ENCODE peak calls at places on chromosomes 4 and X, in seven cellular contexts. One of them, this sample, is unnamed.

GRCh38 chrX:24298191-24298590 is 15.7 kb downstream of the SUPT20HL2 start:
- DNase-seq in tibial artery: no peak
- DNase-seq in fibroblast of the aortic adventitia: no peak
- DNase-seq in DND-41: no peak
- DNase-seq in BE2C: no peak
- DNase-seq in lung: no peak
- DNase-seq in A549: no peak
- DNase-seq in this sample: no peak

GRCh38 chr4:164204434-164204833 is 549.5 kb upstream of the SMIM31 start:
- DNase-seq in tibial artery: no peak
- DNase-seq in DND-41: no peak
- DNase-seq in A549: no peak
- DNase-seq in lung: no peak
- DNase-seq in fibroblast of the aortic adventitia: no peak
- DNase-seq in BE2C: no peak
- DNase-seq in this sample: peak

GRCh38 chrX:107738768-107739167 is 36.8 kb downstream of the TSC22D3 start:
- DNase-seq in A549: no peak
- DNase-seq in DND-41: no peak
- DNase-seq in fibroblast of the aortic adventitia: no peak
- DNase-seq in lung: no peak
- DNase-seq in BE2C: no peak
- DNase-seq in tibial artery: no peak
- DNase-seq in this sample: no peak

GRCh38 chr4:59855630-59856352 is 1344.3 kb upstream of the ADGRL3 start:
- DNase-seq in fibroblast of the aortic adventitia: no peak
- DNase-seq in A549: no peak
- DNase-seq in tibial artery: no peak
- DNase-seq in lung: no peak
- DNase-seq in DND-41: no peak
- DNase-seq in BE2C: no peak
- DNase-seq in this sample: no peak

GRCh38 chrX:35461164-35461563 is 337.0 kb upstream of the MAGEB16 start:
- DNase-seq in lung: no peak
- DNase-seq in DND-41: no peak
- DNase-seq in A549: no peak
- DNase-seq in BE2C: no peak
- DNase-seq in fibroblast of the aortic adventitia: no peak
- DNase-seq in tibial artery: no peak
- DNase-seq in this sample: no peak

GRCh38 chr4:5918331-5919030 is 25.6 kb upstream of the CRMP1 start:
- DNase-seq in fibroblast of the aortic adventitia: no peak
- DNase-seq in DND-41: no peak
- DNase-seq in BE2C: no peak
- DNase-seq in tibial artery: no peak
- DNase-seq in lung: no peak
- DNase-seq in A549: no peak
- DNase-seq in this sample: no peak

GRCh38 chr4:71711044-71711984 is 72.6 kb downstream of the GC start:
- DNase-seq in DND-41: no peak
- DNase-seq in tibial artery: no peak
- DNase-seq in A549: no peak
- DNase-seq in lung: no peak
- DNase-seq in BE2C: no peak
- DNase-seq in fibroblast of the aortic adventitia: no peak
- DNase-seq in this sample: no peak

GRCh38 chr4:123390846-123391456 is 5.6 kb upstream of the SPRY1 start:
- DNase-seq in lung: no peak
- DNase-seq in tibial artery: no peak
- DNase-seq in BE2C: no peak
- DNase-seq in fibroblast of the aortic adventitia: peak
- DNase-seq in DND-41: no peak
- DNase-seq in A549: no peak
- DNase-seq in this sample: peak

GRCh38 chr4:56757270-56757746 is 64.2 kb downstream of the SPINK2 start:
- DNase-seq in lung: no peak
- DNase-seq in A549: peak
- DNase-seq in tibial artery: peak
- DNase-seq in DND-41: peak
- DNase-seq in fibroblast of the aortic adventitia: peak
- DNase-seq in BE2C: no peak
- DNase-seq in this sample: peak

GRCh38 chr4:115883251-115883650 is 769.8 kb upstream of the NDST4 start:
- DNase-seq in fibroblast of the aortic adventitia: no peak
- DNase-seq in DND-41: no peak
- DNase-seq in A549: no peak
- DNase-seq in lung: no peak
- DNase-seq in BE2C: no peak
- DNase-seq in tibial artery: no peak
- DNase-seq in this sample: no peak

GRCh38 chr4:74444891-74445642 is at the start of gene AREG:
- DNase-seq in A549: peak
- DNase-seq in tibial artery: peak
- DNase-seq in BE2C: peak
- DNase-seq in DND-41: no peak
- DNase-seq in fibroblast of the aortic adventitia: peak
- DNase-seq in lung: peak
- DNase-seq in this sample: peak

GRCh38 chr4:151652841-151653547 is 107.8 kb downstream of the GATB start:
- DNase-seq in BE2C: no peak
- DNase-seq in fibroblast of the aortic adventitia: peak
- DNase-seq in lung: no peak
- DNase-seq in A549: no peak
- DNase-seq in DND-41: no peak
- DNase-seq in tibial artery: no peak
- DNase-seq in this sample: peak

GRCh38 chr4:139735381-139736256 is 70.0 kb downstream of the MGST2 start:
- DNase-seq in A549: no peak
- DNase-seq in lung: no peak
- DNase-seq in tibial artery: no peak
- DNase-seq in DND-41: no peak
- DNase-seq in fibroblast of the aortic adventitia: peak
- DNase-seq in BE2C: peak
- DNase-seq in this sample: peak

GRCh38 chr4:168092176-168092712 is at the start of gene ANXA10:
- DNase-seq in A549: no peak
- DNase-seq in BE2C: no peak
- DNase-seq in tibial artery: no peak
- DNase-seq in DND-41: no peak
- DNase-seq in fibroblast of the aortic adventitia: peak
- DNase-seq in lung: no peak
- DNase-seq in this sample: no peak

GRCh38 chr4:81096566-81096965 is 66.1 kb downstream of the BMP3 start:
- DNase-seq in DND-41: no peak
- DNase-seq in lung: no peak
- DNase-seq in fibroblast of the aortic adventitia: peak
- DNase-seq in A549: no peak
- DNase-seq in BE2C: no peak
- DNase-seq in tibial artery: no peak
- DNase-seq in this sample: peak

GRCh38 chr4:132180020-132180427 is 969.1 kb upstream of the PCDH10 start:
- DNase-seq in tibial artery: no peak
- DNase-seq in fibroblast of the aortic adventitia: peak
- DNase-seq in A549: no peak
- DNase-seq in lung: no peak
- DNase-seq in DND-41: no peak
- DNase-seq in BE2C: no peak
- DNase-seq in this sample: peak

GRCh38 chr4:144575181-144575580 is 70.8 kb upstream of the HHIP start:
- DNase-seq in BE2C: no peak
- DNase-seq in lung: no peak
- DNase-seq in fibroblast of the aortic adventitia: peak
- DNase-seq in A549: no peak
- DNase-seq in DND-41: no peak
- DNase-seq in tibial artery: no peak
- DNase-seq in this sample: peak

DNA sequence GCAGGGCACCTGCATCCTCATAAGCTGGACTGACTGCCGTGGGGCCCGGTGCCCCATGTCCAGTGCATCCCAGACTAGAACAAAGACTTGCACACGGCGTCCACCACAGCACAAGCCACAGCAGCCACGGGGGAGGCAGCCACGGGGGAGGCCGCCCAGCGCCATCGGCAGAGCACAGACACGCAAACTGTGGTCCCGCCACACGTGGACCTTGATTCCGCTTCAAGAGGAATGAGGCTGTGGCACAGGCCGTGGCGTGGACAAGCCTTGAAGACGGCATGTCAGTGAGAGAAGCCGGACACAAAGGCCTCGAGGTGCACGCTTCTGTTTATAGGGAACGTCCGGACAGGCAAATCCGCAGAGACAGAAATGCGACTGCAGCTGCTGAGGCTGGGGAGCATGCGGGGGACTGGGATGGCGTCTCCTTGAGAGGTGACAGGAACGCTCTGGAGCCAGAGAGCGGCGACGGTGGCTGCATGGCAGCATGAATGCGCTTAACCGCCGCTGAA is 10.1 kb upstream of the CPLX1 start:
- DNase-seq in lung: no peak
- DNase-seq in fibroblast of the aortic adventitia: no peak
- DNase-seq in BE2C: no peak
- DNase-seq in DND-41: no peak
- DNase-seq in tibial artery: no peak
- DNase-seq in A549: no peak
- DNase-seq in this sample: no peak
- H3K4me3 ChIP-seq in lung: no peak
- H3K4me3 ChIP-seq in fibroblast of the aortic adventitia: no peak
- H3K4me3 ChIP-seq in BE2C: no peak
- H3K4me3 ChIP-seq in DND-41: no peak
- H3K4me3 ChIP-seq in tibial artery: no peak
- H3K4me3 ChIP-seq in A549: no peak
- H3K4me3 ChIP-seq in this sample: no peak

DNA sequence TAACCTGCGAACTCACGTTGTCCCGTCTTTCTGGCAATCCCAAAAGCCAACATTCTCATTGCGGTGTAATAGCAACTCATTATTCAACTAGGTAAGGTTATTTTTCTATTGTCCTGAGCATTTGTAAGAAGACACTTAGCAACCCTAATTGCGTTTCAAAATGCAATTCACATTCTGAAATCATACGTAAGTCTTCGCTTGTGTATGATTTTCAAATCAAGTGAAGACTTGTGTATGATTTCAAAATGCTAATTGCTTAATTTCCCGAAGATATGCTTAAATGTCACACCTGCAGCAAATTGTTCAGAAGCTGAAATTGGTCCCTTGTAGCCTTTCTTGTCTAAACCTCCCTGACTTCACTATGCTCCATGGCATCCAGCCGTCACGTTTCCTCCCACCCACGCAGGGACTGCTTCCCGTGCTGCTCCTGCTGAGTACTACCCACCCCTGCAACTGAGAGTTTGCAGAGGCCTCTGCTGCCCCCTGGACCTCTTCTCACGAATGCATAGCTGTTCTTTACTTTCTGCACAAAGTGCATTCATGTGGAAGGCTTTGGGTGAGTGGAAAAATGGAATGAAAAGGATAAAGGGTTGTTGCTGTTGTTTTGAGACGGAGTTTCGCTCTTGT is 40.8 kb upstream of the CLDN24 start:
- DNase-seq in tibial artery: no peak
- DNase-seq in fibroblast of the aortic adventitia: peak
- DNase-seq in lung: no peak
- DNase-seq in DND-41: no peak
- DNase-seq in A549: no peak
- DNase-seq in BE2C: peak
- DNase-seq in this sample: no peak
- TF ChIP-seq CTCF in tibial artery: no peak
- TF ChIP-seq CTCF in fibroblast of the aortic adventitia: peak
- TF ChIP-seq CTCF in lung: no peak
- TF ChIP-seq CTCF in DND-41: no peak
- TF ChIP-seq CTCF in A549: no peak
- TF ChIP-seq CTCF in BE2C: peak
- TF ChIP-seq CTCF in this sample: peak

GRCh38 chrX:136780738-136781137 is at the start of gene ARHGEF6:
- DNase-seq in DND-41: peak
- DNase-seq in BE2C: peak
- DNase-seq in fibroblast of the aortic adventitia: peak
- DNase-seq in lung: no peak
- DNase-seq in A549: no peak
- DNase-seq in tibial artery: no peak
- DNase-seq in this sample: no peak

GRCh38 chrX:136778914-136779313 is 1.8 kb downstream of the ARHGEF6 start:
- DNase-seq in tibial artery: no peak
- DNase-seq in BE2C: no peak
- DNase-seq in DND-41: no peak
- DNase-seq in lung: no peak
- DNase-seq in A549: no peak
- DNase-seq in fibroblast of the aortic adventitia: no peak
- DNase-seq in this sample: no peak

GRCh38 chrX:136778020-136778419 is 2.7 kb downstream of the ARHGEF6 start:
- DNase-seq in lung: no peak
- DNase-seq in tibial artery: no peak
- DNase-seq in A549: no peak
- DNase-seq in fibroblast of the aortic adventitia: no peak
- DNase-seq in BE2C: no peak
- DNase-seq in DND-41: no peak
- DNase-seq in this sample: no peak

GRCh38 chrX:136780241-136780640 is 491 bp downstream of the ARHGEF6 start:
- DNase-seq in fibroblast of the aortic adventitia: no peak
- DNase-seq in BE2C: no peak
- DNase-seq in tibial artery: no peak
- DNase-seq in DND-41: no peak
- DNase-seq in A549: no peak
- DNase-seq in lung: no peak
- DNase-seq in this sample: no peak

GRCh38 chrX:136779346-136779781 is 1.4 kb downstream of the ARHGEF6 start:
- DNase-seq in BE2C: no peak
- DNase-seq in A549: no peak
- DNase-seq in tibial artery: no peak
- DNase-seq in DND-41: peak
- DNase-seq in lung: no peak
- DNase-seq in fibroblast of the aortic adventitia: no peak
- DNase-seq in this sample: peak
- H3K4me3 ChIP-seq in BE2C: no peak
- H3K4me3 ChIP-seq in A549: no peak
- H3K4me3 ChIP-seq in tibial artery: peak
- H3K4me3 ChIP-seq in DND-41: peak
- H3K4me3 ChIP-seq in lung: no peak
- H3K4me3 ChIP-seq in fibroblast of the aortic adventitia: no peak
- H3K4me3 ChIP-seq in this sample: no peak

GRCh38 chr4:54185871-54186270 is 43.2 kb upstream of the PDGFRA start:
- DNase-seq in BE2C: no peak
- DNase-seq in A549: no peak
- DNase-seq in DND-41: no peak
- DNase-seq in lung: no peak
- DNase-seq in fibroblast of the aortic adventitia: no peak
- DNase-seq in tibial artery: no peak
- DNase-seq in this sample: no peak

GRCh38 chr4:54185380-54185779 is 43.7 kb upstream of the PDGFRA start:
- DNase-seq in DND-41: no peak
- DNase-seq in lung: no peak
- DNase-seq in BE2C: no peak
- DNase-seq in fibroblast of the aortic adventitia: no peak
- DNase-seq in tibial artery: no peak
- DNase-seq in A549: no peak
- DNase-seq in this sample: no peak

GRCh38 chr4:54186371-54186770 is 42.7 kb upstream of the PDGFRA start:
- DNase-seq in tibial artery: no peak
- DNase-seq in fibroblast of the aortic adventitia: no peak
- DNase-seq in lung: no peak
- DNase-seq in A549: no peak
- DNase-seq in DND-41: no peak
- DNase-seq in BE2C: no peak
- DNase-seq in this sample: no peak

GRCh38 chr4:54189140-54189539 is 40.0 kb upstream of the PDGFRA start:
- DNase-seq in BE2C: no peak
- DNase-seq in A549: no peak
- DNase-seq in lung: no peak
- DNase-seq in DND-41: no peak
- DNase-seq in fibroblast of the aortic adventitia: peak
- DNase-seq in tibial artery: no peak
- DNase-seq in this sample: peak

GRCh38 chr4:54187148-54187547 is 41.9 kb upstream of the PDGFRA start:
- DNase-seq in lung: no peak
- DNase-seq in BE2C: no peak
- DNase-seq in DND-41: no peak
- DNase-seq in fibroblast of the aortic adventitia: peak
- DNase-seq in tibial artery: no peak
- DNase-seq in A549: no peak
- DNase-seq in this sample: no peak
- TF ChIP-seq CTCF in lung: no peak
- TF ChIP-seq CTCF in BE2C: no peak
- TF ChIP-seq CTCF in DND-41: no peak
- TF ChIP-seq CTCF in fibroblast of the aortic adventitia: no peak
- TF ChIP-seq CTCF in tibial artery: no peak
- TF ChIP-seq CTCF in A549: no peak
- TF ChIP-seq CTCF in this sample: peak